ENCODE peak calls at places on chromosomes 16 and 17, in six cellular contexts. One of them, this sample, is unnamed.

GRCh38 chr17:77353684-77354419 is 213.1 kb downstream of the SEC14L1 start:
- DNase-seq in activated T-cell treated with anti-CD3 and anti-CD28 coated beads for 1 hour: no peak
- DNase-seq in activated CD4-positive, CD25-positive, alpha-beta regulatory T cell: no peak
- DNase-seq in putamen: no peak
- DNase-seq in left cardiac atrium: no peak
- DNase-seq in IMR-90: peak; percentile 53
- DNase-seq in this sample: no peak

GRCh38 chr16:84084570-84085270 is 32.0 kb downstream of the MBTPS1 start:
- DNase-seq in left cardiac atrium: peak; percentile 50
- DNase-seq in putamen: no peak
- DNase-seq in IMR-90: peak; percentile 65
- DNase-seq in activated T-cell treated with anti-CD3 and anti-CD28 coated beads for 1 hour: peak; percentile 56
- DNase-seq in activated CD4-positive, CD25-positive, alpha-beta regulatory T cell: peak; percentile 31
- DNase-seq in this sample: peak; percentile 50

GRCh38 chr17:48564200-48565023 is 13.7 kb downstream of the HOXB4 start:
- DNase-seq in activated CD4-positive, CD25-positive, alpha-beta regulatory T cell: no peak
- DNase-seq in left cardiac atrium: no peak
- DNase-seq in activated T-cell treated with anti-CD3 and anti-CD28 coated beads for 1 hour: no peak
- DNase-seq in putamen: no peak
- DNase-seq in IMR-90: no peak
- DNase-seq in this sample: no peak

GRCh38 chr17:13429201-13429600 is 172.5 kb downstream of the HS3ST3A1 start:
- DNase-seq in activated CD4-positive, CD25-positive, alpha-beta regulatory T cell: no peak
- DNase-seq in left cardiac atrium: no peak
- DNase-seq in IMR-90: peak; percentile 92
- DNase-seq in activated T-cell treated with anti-CD3 and anti-CD28 coated beads for 1 hour: no peak
- DNase-seq in putamen: no peak
- DNase-seq in this sample: no peak

GRCh38 chr16:7324306-7324705 is 8.3 kb upstream of the RBFOX1 start:
- DNase-seq in activated CD4-positive, CD25-positive, alpha-beta regulatory T cell: no peak
- DNase-seq in IMR-90: no peak
- DNase-seq in left cardiac atrium: no peak
- DNase-seq in activated T-cell treated with anti-CD3 and anti-CD28 coated beads for 1 hour: no peak
- DNase-seq in putamen: no peak
- DNase-seq in this sample: no peak

GRCh38 chr17:3956558-3956957 is 7.7 kb downstream of the ATP2A3 start:
- DNase-seq in activated CD4-positive, CD25-positive, alpha-beta regulatory T cell: no peak
- DNase-seq in activated T-cell treated with anti-CD3 and anti-CD28 coated beads for 1 hour: no peak
- DNase-seq in putamen: no peak
- DNase-seq in left cardiac atrium: no peak
- DNase-seq in IMR-90: no peak
- DNase-seq in this sample: no peak

GRCh38 chr17:44757918-44758413 is 822 bp upstream of the ADAM11 start:
- DNase-seq in IMR-90: no peak
- DNase-seq in left cardiac atrium: no peak
- DNase-seq in activated CD4-positive, CD25-positive, alpha-beta regulatory T cell: no peak
- DNase-seq in putamen: no peak
- DNase-seq in activated T-cell treated with anti-CD3 and anti-CD28 coated beads for 1 hour: no peak
- DNase-seq in this sample: no peak

GRCh38 chr16:3458852-3459361 is 15.4 kb downstream of the NAA60 start:
- DNase-seq in left cardiac atrium: no peak
- DNase-seq in putamen: no peak
- DNase-seq in activated T-cell treated with anti-CD3 and anti-CD28 coated beads for 1 hour: no peak
- DNase-seq in IMR-90: peak; percentile 15
- DNase-seq in activated CD4-positive, CD25-positive, alpha-beta regulatory T cell: no peak
- DNase-seq in this sample: no peak

GRCh38 chr17:33447090-33447489 is 154.0 kb upstream of the ASIC2 start:
- DNase-seq in left cardiac atrium: no peak
- DNase-seq in IMR-90: no peak
- DNase-seq in putamen: no peak
- DNase-seq in activated CD4-positive, CD25-positive, alpha-beta regulatory T cell: no peak
- DNase-seq in activated T-cell treated with anti-CD3 and anti-CD28 coated beads for 1 hour: no peak
- DNase-seq in this sample: no peak

GRCh38 chr16:23784811-23785447 is 30.1 kb downstream of the CHP2 start:
- DNase-seq in activated CD4-positive, CD25-positive, alpha-beta regulatory T cell: no peak
- DNase-seq in left cardiac atrium: no peak
- DNase-seq in activated T-cell treated with anti-CD3 and anti-CD28 coated beads for 1 hour: no peak
- DNase-seq in putamen: no peak
- DNase-seq in IMR-90: peak; percentile 9
- DNase-seq in this sample: no peak

GRCh38 chr16:7355758-7356157 is 23.1 kb downstream of the RBFOX1 start:
- DNase-seq in left cardiac atrium: no peak
- DNase-seq in IMR-90: no peak
- DNase-seq in putamen: no peak
- DNase-seq in activated T-cell treated with anti-CD3 and anti-CD28 coated beads for 1 hour: no peak
- DNase-seq in activated CD4-positive, CD25-positive, alpha-beta regulatory T cell: no peak
- DNase-seq in this sample: no peak

GRCh38 chr17:32269377-32269776 is 3.7 kb downstream of the RHBDL3 start:
- DNase-seq in IMR-90: no peak
- DNase-seq in left cardiac atrium: peak; percentile 75
- DNase-seq in activated T-cell treated with anti-CD3 and anti-CD28 coated beads for 1 hour: no peak
- DNase-seq in putamen: no peak
- DNase-seq in activated CD4-positive, CD25-positive, alpha-beta regulatory T cell: no peak
- DNase-seq in this sample: no peak

GRCh38 chr16:77782694-77783093 is 5.7 kb upstream of the VAT1L start:
- DNase-seq in activated T-cell treated with anti-CD3 and anti-CD28 coated beads for 1 hour: no peak
- DNase-seq in IMR-90: peak; percentile 46
- DNase-seq in activated CD4-positive, CD25-positive, alpha-beta regulatory T cell: no peak
- DNase-seq in left cardiac atrium: no peak
- DNase-seq in putamen: no peak
- DNase-seq in this sample: no peak

GRCh38 chr16:12541672-12542071 is 262.0 kb downstream of the CPPED1 start:
- DNase-seq in IMR-90: no peak
- DNase-seq in left cardiac atrium: no peak
- DNase-seq in activated CD4-positive, CD25-positive, alpha-beta regulatory T cell: no peak
- DNase-seq in putamen: no peak
- DNase-seq in activated T-cell treated with anti-CD3 and anti-CD28 coated beads for 1 hour: no peak
- DNase-seq in this sample: no peak

GRCh38 chr17:58564971-58565370 is 50.5 kb upstream of the MTMR4 start:
- DNase-seq in activated T-cell treated with anti-CD3 and anti-CD28 coated beads for 1 hour: no peak
- DNase-seq in activated CD4-positive, CD25-positive, alpha-beta regulatory T cell: no peak
- DNase-seq in left cardiac atrium: no peak
- DNase-seq in putamen: no peak
- DNase-seq in IMR-90: no peak
- DNase-seq in this sample: no peak

GRCh38 chr16:8026450-8026849 is 563.9 kb downstream of the TMEM114 start:
- DNase-seq in activated CD4-positive, CD25-positive, alpha-beta regulatory T cell: no peak
- DNase-seq in activated T-cell treated with anti-CD3 and anti-CD28 coated beads for 1 hour: no peak
- DNase-seq in left cardiac atrium: no peak
- DNase-seq in putamen: no peak
- DNase-seq in IMR-90: no peak
- DNase-seq in this sample: no peak

GRCh38 chr17:45436161-45436560 is 3.5 kb upstream of the ARHGAP27 start:
- DNase-seq in putamen: peak; percentile 86
- DNase-seq in activated CD4-positive, CD25-positive, alpha-beta regulatory T cell: no peak
- DNase-seq in activated T-cell treated with anti-CD3 and anti-CD28 coated beads for 1 hour: no peak
- DNase-seq in left cardiac atrium: no peak
- DNase-seq in IMR-90: no peak
- DNase-seq in this sample: no peak

GRCh38 chr17:10073026-10073425 is 125.4 kb downstream of the GAS7 start:
- DNase-seq in activated T-cell treated with anti-CD3 and anti-CD28 coated beads for 1 hour: no peak
- DNase-seq in IMR-90: no peak
- DNase-seq in left cardiac atrium: no peak
- DNase-seq in putamen: no peak
- DNase-seq in activated CD4-positive, CD25-positive, alpha-beta regulatory T cell: no peak
- DNase-seq in this sample: no peak

GRCh38 chr16:31127182-31127581 is 8.3 kb downstream of the PRSS8 start:
- DNase-seq in activated T-cell treated with anti-CD3 and anti-CD28 coated beads for 1 hour: no peak
- DNase-seq in activated CD4-positive, CD25-positive, alpha-beta regulatory T cell: no peak
- DNase-seq in left cardiac atrium: no peak
- DNase-seq in IMR-90: no peak
- DNase-seq in putamen: no peak
- DNase-seq in this sample: no peak

GRCh38 chr16:4244254-4244812 is 2.5 kb upstream of the SRL start:
- DNase-seq in putamen: no peak
- DNase-seq in IMR-90: peak; percentile 10
- DNase-seq in activated CD4-positive, CD25-positive, alpha-beta regulatory T cell: no peak
- DNase-seq in left cardiac atrium: no peak
- DNase-seq in activated T-cell treated with anti-CD3 and anti-CD28 coated beads for 1 hour: no peak
- DNase-seq in this sample: no peak

GRCh38 chr17:9473716-9474115 is 101.9 kb downstream of the STX8 start:
- DNase-seq in putamen: no peak
- DNase-seq in IMR-90: peak; percentile 49
- DNase-seq in left cardiac atrium: no peak
- DNase-seq in activated T-cell treated with anti-CD3 and anti-CD28 coated beads for 1 hour: no peak
- DNase-seq in activated CD4-positive, CD25-positive, alpha-beta regulatory T cell: no peak
- DNase-seq in this sample: no peak